ENCODE peak calls at places on chromosomes 16 and 17, in five cellular contexts. M is neuronal stem cell, D is H9, E is gastrocnemius medialis, J is uterus. O is an unnamed sample.

GRCh38 chr17:74786411-74787097 is 10.4 kb upstream of the NAT9 start:
- DNase-seq in M (no peak), D (no peak), E (no peak), J (no peak), O (no peak)

GRCh38 chr17:44221862-44222111 is 2.3 kb upstream of the UBTF start:
- DNase-seq in M (peak; percentile 54), D (no peak), E (no peak), J (no peak), O (no peak)

GRCh38 chr16:89140401-89140800 is 31.1 kb upstream of the CDH15 start:
- DNase-seq in M (no peak), D (no peak), E (no peak), J (no peak), O (no peak)

GRCh38 chr17:282912-283882 is 69.4 kb downstream of the RPH3AL start:
- DNase-seq in M (no peak), D (no peak), E (no peak), J (peak; percentile 1), O (peak; percentile 12)

GRCh38 chr17:69342896-69343644 is 16.1 kb upstream of the ABCA5 start:
- DNase-seq in M (no peak), D (no peak), E (peak; percentile 84), J (no peak), O (no peak)

GRCh38 chr16:69930117-69930776 is 20.9 kb upstream of the CLEC18A start:
- DNase-seq in M (peak; percentile 65), D (peak; percentile 79), E (no peak), J (peak; percentile 71), O (peak; percentile 32)

GRCh38 chr16:87457724-87458423 is 35.0 kb downstream of the ZCCHC14 start:
- DNase-seq in M (no peak), D (no peak), E (no peak), J (no peak), O (peak; percentile 91)

GRCh38 chr16:2048116-2048543 is 345 bp downstream of the TSC2 start:
- DNase-seq in M (no peak), D (no peak), E (no peak), J (no peak), O (no peak)

GRCh38 chr17:76707985-76708807 is 2.6 kb downstream of the MXRA7 start:
- DNase-seq in M (peak; percentile 72), D (peak; percentile 93), E (no peak), J (no peak), O (no peak)

GRCh38 chr17:1709971-1710806 is at the start of gene TLCD2:
- DNase-seq in M (no peak), D (peak; percentile 78), E (peak; percentile 67), J (peak; percentile 70), O (peak; percentile 80)

GRCh38 chr16:86196687-86197391 is 297.9 kb downstream of the IRF8 start:
- DNase-seq in M (no peak), D (no peak), E (no peak), J (no peak), O (no peak)

DNA sequence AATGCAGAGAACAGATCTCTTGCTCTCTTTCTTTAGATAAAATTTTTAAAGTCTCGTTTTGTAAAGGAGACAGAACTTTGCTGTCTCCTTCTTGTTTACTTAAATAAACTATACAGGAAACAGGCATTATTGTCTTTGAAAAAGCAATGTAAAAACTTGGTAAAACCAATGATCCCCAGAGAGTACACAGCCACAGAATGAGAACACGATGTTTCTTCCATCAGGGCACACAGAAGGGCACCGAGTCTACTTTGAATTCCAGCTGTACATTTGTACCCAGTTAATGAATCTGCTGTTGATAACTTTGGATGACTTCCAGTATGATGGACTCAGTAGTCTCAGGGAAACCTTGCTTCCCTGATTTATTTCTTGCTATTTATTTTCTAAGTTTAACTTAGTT is 8.1 kb upstream of the TMEM100 start:
- DNase-seq in M (no peak), D (no peak), E (no peak), J (no peak), O (no peak)
- H3K4me1 ChIP-seq in M (peaks cover 5% of the 10 kb centered on the region), D (peaks cover 8% of the 10 kb centered on the region), E (peaks cover 44% of the 10 kb centered on the region), J (no peaks in the 10 kb centered on the region), O (no peaks in the 10 kb centered on the region)

GRCh38 chr17:50916026-50916707 is 50.0 kb upstream of the TOB1 start:
- DNase-seq in M (no peak), D (no peak), E (no peak), J (no peak), O (no peak)
- H3K4me1 ChIP-seq in M (peaks cover 49% of the 10 kb centered on the region), D (peaks cover 21% of the 10 kb centered on the region), E (peaks cover 19% of the 10 kb centered on the region), J (no peaks in the 10 kb centered on the region), O (peaks cover 63% of the 10 kb centered on the region)

DNA sequence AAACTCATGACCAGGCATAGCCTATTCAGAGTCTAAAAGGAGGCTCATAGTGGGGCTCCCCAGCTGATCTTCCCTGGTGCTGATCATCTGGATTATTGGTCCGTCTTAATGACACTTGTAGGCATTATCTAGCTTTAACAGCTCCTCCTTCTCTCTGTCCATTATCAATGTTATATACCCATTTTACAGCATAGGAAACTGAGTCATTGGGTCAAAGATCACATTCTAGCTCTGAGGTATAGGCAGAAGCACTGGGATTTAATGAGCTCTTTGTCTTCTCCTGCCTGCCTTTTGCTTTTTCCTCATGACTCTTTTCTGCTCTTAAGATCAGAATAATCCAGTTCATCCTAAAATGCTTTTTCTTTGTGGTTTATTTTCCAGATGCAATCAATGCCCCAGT is 756 bp downstream of the CCL2 start:
- DNase-seq in M (no peak), D (no peak), E (no peak), J (no peak), O (no peak)
- H3K4me1 ChIP-seq in M (no peaks in the 10 kb centered on the region), D (peaks cover 4% of the 10 kb centered on the region), E (peaks cover 34% of the 10 kb centered on the region), J (peaks cover 35% of the 10 kb centered on the region), O (no peaks in the 10 kb centered on the region)

GRCh38 chr17:27485711-27486495 is 29.7 kb downstream of the KSR1 start:
- DNase-seq in M (no peak), D (no peak), E (no peak), J (no peak), O (no peak)
- H3K4me1 ChIP-seq in M (peaks cover 3% of the 10 kb centered on the region), D (peaks cover 6% of the 10 kb centered on the region), E (peaks cover 10% of the 10 kb centered on the region), J (peaks cover 10% of the 10 kb centered on the region), O (peaks cover 9% of the 10 kb centered on the region)

DNA sequence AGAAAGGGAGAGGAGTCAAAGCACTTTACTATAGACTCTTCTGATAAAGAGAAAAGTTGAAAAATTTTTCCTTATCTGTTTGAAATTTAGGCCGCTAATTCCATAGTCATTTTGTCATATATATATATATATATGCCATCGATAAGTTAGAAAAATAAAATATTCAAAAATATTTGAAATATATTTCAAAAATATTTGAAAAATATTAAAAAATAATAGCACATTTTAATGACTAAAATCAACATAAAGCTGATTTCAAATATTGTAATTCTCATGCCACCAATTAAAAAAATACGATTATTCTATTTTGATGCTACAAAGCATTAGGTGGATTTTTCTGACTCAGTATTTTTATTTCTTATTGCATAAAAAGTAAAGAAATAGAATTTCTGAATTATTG is 87.1 kb downstream of the KIF2B start:
- DNase-seq in M (no peak), D (no peak), E (no peak), J (no peak), O (no peak)
- H3K4me1 ChIP-seq in M (no peaks in the 10 kb centered on the region), D (no peaks in the 10 kb centered on the region), E (no peaks in the 10 kb centered on the region), J (no peaks in the 10 kb centered on the region), O (no peaks in the 10 kb centered on the region)

GRCh38 chr17:81863833-81864768 is 3.8 kb upstream of the P4HB start:
- DNase-seq in M (no peak), D (peak; percentile 71), E (no peak), J (no peak), O (no peak)

GRCh38 chr17:81865733-81866439 is 5.3 kb downstream of the ARHGDIA start:
- DNase-seq in M (no peak), D (peak; percentile 36), E (no peak), J (no peak), O (no peak)

GRCh38 chr17:81866440-81867122 is 4.6 kb downstream of the ARHGDIA start:
- DNase-seq in M (no peak), D (no peak), E (no peak), J (no peak), O (no peak)

GRCh38 chr17:81867123-81867951 is 3.8 kb downstream of the ARHGDIA start:
- DNase-seq in M (no peak), D (peak; percentile 84), E (no peak), J (no peak), O (no peak)

GRCh38 chr17:81865358-81865732 is 5.0 kb upstream of the P4HB start:
- DNase-seq in M (no peak), D (no peak), E (no peak), J (no peak), O (no peak)
- H3K4me1 ChIP-seq in M (peaks cover 21% of the 10 kb centered on the region), D (no peaks in the 10 kb centered on the region), E (peaks cover 63% of the 10 kb centered on the region), J (peaks cover 34% of the 10 kb centered on the region), O (peaks cover 8% of the 10 kb centered on the region)

DNA sequence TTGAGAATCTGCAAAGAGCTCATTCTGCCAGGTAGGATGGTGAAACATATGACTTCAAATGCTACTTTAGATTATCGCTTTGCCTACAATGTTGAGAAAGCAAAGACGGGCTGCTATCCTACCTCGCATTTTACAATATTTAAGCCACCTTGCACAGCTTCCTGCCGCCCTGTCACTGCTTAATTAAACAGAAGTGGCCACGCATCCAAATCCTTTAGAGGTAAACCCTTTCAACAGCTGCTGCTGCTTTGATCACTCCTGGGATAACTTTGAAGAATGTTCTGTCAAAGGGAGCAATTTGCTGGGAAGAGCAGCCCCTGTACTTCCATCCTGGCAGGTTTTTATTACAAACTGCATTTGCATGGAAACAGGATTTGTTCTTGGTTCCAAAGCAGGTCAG is 24.3 kb upstream of the SSTR2 start:
- DNase-seq in M (no peak), D (no peak), E (no peak), J (no peak), O (no peak)
- H3K4me1 ChIP-seq in M (no peaks in the 10 kb centered on the region), D (no peaks in the 10 kb centered on the region), E (no peaks in the 10 kb centered on the region), J (no peaks in the 10 kb centered on the region), O (no peaks in the 10 kb centered on the region)

GRCh38 chr17:8628609-8629169 is 1.8 kb downstream of the MYH10 start:
- DNase-seq in M (no peak), D (no peak), E (no peak), J (no peak), O (no peak)

GRCh38 chr17:8629371-8630226 is 926 bp downstream of the MYH10 start:
- DNase-seq in M (no peak), D (peak; percentile 63), E (no peak), J (peak; percentile 50), O (no peak)

GRCh38 chr17:8630802-8631553 is 453 bp upstream of the MYH10 start:
- DNase-seq in M (peak; percentile 100), D (peak; percentile 100), E (peak; percentile 95), J (peak; percentile 99), O (peak; percentile 49)

GRCh38 chr17:8631554-8631877 is 991 bp upstream of the MYH10 start:
- DNase-seq in M (no peak), D (no peak), E (no peak), J (no peak), O (no peak)

GRCh38 chr17:8630227-8630801 is at the start of gene MYH10:
- DNase-seq in M (no peak), D (no peak), E (no peak), J (peak; percentile 37), O (no peak)
- H3K4me1 ChIP-seq in M (peaks cover 27% of the 10 kb centered on the region), D (peaks cover 10% of the 10 kb centered on the region), E (peaks cover 10% of the 10 kb centered on the region), J (no peaks in the 10 kb centered on the region), O (no peaks in the 10 kb centered on the region)

O was measured in PC-9.